ENCODE peak calls at places on chromosome 20, in six cellular contexts. One of them, this sample, is unnamed.

GRCh38 chr20:56417911-56418310 is 5.9 kb downstream of the CASS4 start:
- DNase-seq in DND-41: no peak
- DNase-seq in left ventricle myocardium inferior: no peak
- DNase-seq in AG10803: peak
- DNase-seq in upper lobe of right lung: no peak
- DNase-seq in HFF-Myc: no peak
- DNase-seq in this sample: no peak

GRCh38 chr20:39960522-39961420 is 728.3 kb downstream of the MAFB start:
- DNase-seq in HFF-Myc: no peak
- DNase-seq in upper lobe of right lung: no peak
- DNase-seq in left ventricle myocardium inferior: peak
- DNase-seq in AG10803: no peak
- DNase-seq in DND-41: no peak
- DNase-seq in this sample: no peak

GRCh38 chr20:32227744-32228688 is 20.3 kb downstream of the POFUT1 start:
- DNase-seq in AG10803: no peak
- DNase-seq in upper lobe of right lung: peak
- DNase-seq in left ventricle myocardium inferior: peak
- DNase-seq in DND-41: no peak
- DNase-seq in HFF-Myc: no peak
- DNase-seq in this sample: no peak

GRCh38 chr20:46573234-46573633 is 22.8 kb upstream of the OCSTAMP start:
- DNase-seq in upper lobe of right lung: no peak
- DNase-seq in AG10803: no peak
- DNase-seq in DND-41: no peak
- DNase-seq in left ventricle myocardium inferior: no peak
- DNase-seq in HFF-Myc: no peak
- DNase-seq in this sample: no peak

GRCh38 chr20:61518424-61518951 is 266.4 kb downstream of the CDH4 start:
- DNase-seq in DND-41: no peak
- DNase-seq in left ventricle myocardium inferior: no peak
- DNase-seq in HFF-Myc: no peak
- DNase-seq in upper lobe of right lung: no peak
- DNase-seq in AG10803: no peak
- DNase-seq in this sample: no peak

GRCh38 chr20:44010162-44010704 is 95.6 kb downstream of the TOX2 start:
- DNase-seq in HFF-Myc: no peak
- DNase-seq in upper lobe of right lung: no peak
- DNase-seq in AG10803: no peak
- DNase-seq in left ventricle myocardium inferior: no peak
- DNase-seq in DND-41: no peak
- DNase-seq in this sample: no peak

GRCh38 chr20:18024606-18025127 is 33.0 kb downstream of the OVOL2 start:
- DNase-seq in left ventricle myocardium inferior: no peak
- DNase-seq in HFF-Myc: no peak
- DNase-seq in DND-41: no peak
- DNase-seq in AG10803: no peak
- DNase-seq in upper lobe of right lung: no peak
- DNase-seq in this sample: no peak

GRCh38 chr20:51831891-51832675 is 29.8 kb upstream of the SALL4 start:
- DNase-seq in AG10803: peak
- DNase-seq in HFF-Myc: peak
- DNase-seq in upper lobe of right lung: no peak
- DNase-seq in left ventricle myocardium inferior: no peak
- DNase-seq in DND-41: no peak
- DNase-seq in this sample: no peak

GRCh38 chr20:22773326-22773725 is 189.0 kb upstream of the FOXA2 start:
- DNase-seq in AG10803: no peak
- DNase-seq in HFF-Myc: no peak
- DNase-seq in DND-41: no peak
- DNase-seq in upper lobe of right lung: no peak
- DNase-seq in left ventricle myocardium inferior: no peak
- DNase-seq in this sample: no peak

GRCh38 chr20:10179574-10180298 is 38.9 kb upstream of the SNAP25 start:
- DNase-seq in upper lobe of right lung: no peak
- DNase-seq in HFF-Myc: no peak
- DNase-seq in left ventricle myocardium inferior: no peak
- DNase-seq in DND-41: no peak
- DNase-seq in AG10803: no peak
- DNase-seq in this sample: no peak

GRCh38 chr20:38790210-38791053 is 15.1 kb upstream of the PPP1R16B start:
- DNase-seq in left ventricle myocardium inferior: no peak
- DNase-seq in upper lobe of right lung: no peak
- DNase-seq in HFF-Myc: peak
- DNase-seq in DND-41: peak
- DNase-seq in AG10803: peak
- DNase-seq in this sample: no peak

GRCh38 chr20:4160761-4161305 is 145.5 kb upstream of the RNF24 start:
- DNase-seq in HFF-Myc: no peak
- DNase-seq in AG10803: no peak
- DNase-seq in left ventricle myocardium inferior: no peak
- DNase-seq in DND-41: no peak
- DNase-seq in upper lobe of right lung: peak
- DNase-seq in this sample: no peak

GRCh38 chr20:3330046-3330741 is 77.3 kb downstream of the DNAAF9 start:
- DNase-seq in upper lobe of right lung: no peak
- DNase-seq in DND-41: no peak
- DNase-seq in HFF-Myc: peak
- DNase-seq in left ventricle myocardium inferior: no peak
- DNase-seq in AG10803: peak
- DNase-seq in this sample: no peak

GRCh38 chr20:9945406-9945805 is 89.4 kb upstream of the ANKEF1 start:
- DNase-seq in HFF-Myc: no peak
- DNase-seq in DND-41: no peak
- DNase-seq in AG10803: peak
- DNase-seq in left ventricle myocardium inferior: no peak
- DNase-seq in upper lobe of right lung: no peak
- DNase-seq in this sample: no peak

GRCh38 chr20:48139262-48140041 is 354.2 kb upstream of the SULF2 start:
- DNase-seq in HFF-Myc: no peak
- DNase-seq in DND-41: no peak
- DNase-seq in upper lobe of right lung: no peak
- DNase-seq in AG10803: peak
- DNase-seq in left ventricle myocardium inferior: no peak
- DNase-seq in this sample: no peak

GRCh38 chr20:44695295-44696230 is 19.6 kb upstream of the CCN5 start:
- DNase-seq in DND-41: no peak
- DNase-seq in HFF-Myc: no peak
- DNase-seq in left ventricle myocardium inferior: no peak
- DNase-seq in AG10803: peak
- DNase-seq in upper lobe of right lung: no peak
- DNase-seq in this sample: no peak

GRCh38 chr20:35497320-35497719 is 32.1 kb downstream of the C20orf173 start:
- DNase-seq in upper lobe of right lung: no peak
- DNase-seq in DND-41: no peak
- DNase-seq in HFF-Myc: no peak
- DNase-seq in left ventricle myocardium inferior: peak
- DNase-seq in AG10803: no peak
- DNase-seq in this sample: no peak

GRCh38 chr20:51493346-51493791 is 49.1 kb downstream of the NFATC2 start:
- DNase-seq in AG10803: no peak
- DNase-seq in HFF-Myc: no peak
- DNase-seq in left ventricle myocardium inferior: no peak
- DNase-seq in DND-41: no peak
- DNase-seq in upper lobe of right lung: no peak
- DNase-seq in this sample: no peak

GRCh38 chr20:7302256-7302655 is 534.8 kb downstream of the BMP2 start:
- DNase-seq in upper lobe of right lung: no peak
- DNase-seq in HFF-Myc: no peak
- DNase-seq in AG10803: no peak
- DNase-seq in left ventricle myocardium inferior: no peak
- DNase-seq in DND-41: no peak
- DNase-seq in this sample: no peak

GRCh38 chr20:51385941-51386530 is 156.5 kb downstream of the NFATC2 start:
- DNase-seq in upper lobe of right lung: peak
- DNase-seq in HFF-Myc: no peak
- DNase-seq in left ventricle myocardium inferior: no peak
- DNase-seq in AG10803: peak
- DNase-seq in DND-41: no peak
- DNase-seq in this sample: no peak

GRCh38 chr20:43426172-43426571 is 31.5 kb upstream of the SRSF6 start:
- DNase-seq in left ventricle myocardium inferior: no peak
- DNase-seq in upper lobe of right lung: no peak
- DNase-seq in HFF-Myc: no peak
- DNase-seq in AG10803: no peak
- DNase-seq in DND-41: no peak
- DNase-seq in this sample: no peak

GRCh38 chr20:54377992-54378773 is 97.2 kb upstream of the DOK5 start:
- DNase-seq in upper lobe of right lung: no peak
- DNase-seq in left ventricle myocardium inferior: no peak
- DNase-seq in DND-41: no peak
- DNase-seq in HFF-Myc: no peak
- DNase-seq in AG10803: no peak
- DNase-seq in this sample: no peak

GRCh38 chr20:17223553-17223952 is 3.3 kb upstream of the PCSK2 start:
- DNase-seq in AG10803: no peak
- DNase-seq in HFF-Myc: no peak
- DNase-seq in DND-41: no peak
- DNase-seq in left ventricle myocardium inferior: no peak
- DNase-seq in upper lobe of right lung: no peak
- DNase-seq in this sample: no peak

GRCh38 chr20:41160686-41161085 is 23.3 kb downstream of the PLCG1 start:
- DNase-seq in upper lobe of right lung: no peak
- DNase-seq in left ventricle myocardium inferior: no peak
- DNase-seq in HFF-Myc: no peak
- DNase-seq in DND-41: no peak
- DNase-seq in AG10803: no peak
- DNase-seq in this sample: no peak

DNA sequence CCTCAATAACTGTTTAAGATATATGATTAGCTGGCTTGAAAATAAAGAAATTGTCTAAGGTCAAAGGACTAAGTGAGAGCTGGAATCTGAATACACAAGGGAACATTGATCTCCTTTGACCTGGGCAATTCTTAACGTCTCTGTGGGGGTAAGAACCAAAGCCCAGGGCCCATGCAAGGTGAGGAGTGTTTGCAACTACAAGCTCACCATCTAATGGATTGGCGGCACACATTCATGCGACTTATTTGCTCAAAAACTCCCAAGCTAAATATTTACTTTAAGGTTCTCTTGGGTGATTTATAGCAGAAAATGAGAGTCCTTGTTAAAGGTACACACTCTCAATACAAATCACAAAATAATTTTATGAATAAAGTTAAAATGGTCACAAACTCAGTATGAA is 392.0 kb upstream of the FLRT3 start:
- DNase-seq in AG10803: no peak
- DNase-seq in upper lobe of right lung: no peak
- DNase-seq in HFF-Myc: no peak
- DNase-seq in DND-41: no peak
- DNase-seq in left ventricle myocardium inferior: no peak
- DNase-seq in this sample: no peak
- TF ChIP-seq CTCF in AG10803: no peak
- TF ChIP-seq CTCF in upper lobe of right lung: no peak
- TF ChIP-seq CTCF in HFF-Myc: no peak
- TF ChIP-seq CTCF in DND-41: no peak
- TF ChIP-seq CTCF in left ventricle myocardium inferior: no peak
- TF ChIP-seq CTCF in this sample: no peak

DNA sequence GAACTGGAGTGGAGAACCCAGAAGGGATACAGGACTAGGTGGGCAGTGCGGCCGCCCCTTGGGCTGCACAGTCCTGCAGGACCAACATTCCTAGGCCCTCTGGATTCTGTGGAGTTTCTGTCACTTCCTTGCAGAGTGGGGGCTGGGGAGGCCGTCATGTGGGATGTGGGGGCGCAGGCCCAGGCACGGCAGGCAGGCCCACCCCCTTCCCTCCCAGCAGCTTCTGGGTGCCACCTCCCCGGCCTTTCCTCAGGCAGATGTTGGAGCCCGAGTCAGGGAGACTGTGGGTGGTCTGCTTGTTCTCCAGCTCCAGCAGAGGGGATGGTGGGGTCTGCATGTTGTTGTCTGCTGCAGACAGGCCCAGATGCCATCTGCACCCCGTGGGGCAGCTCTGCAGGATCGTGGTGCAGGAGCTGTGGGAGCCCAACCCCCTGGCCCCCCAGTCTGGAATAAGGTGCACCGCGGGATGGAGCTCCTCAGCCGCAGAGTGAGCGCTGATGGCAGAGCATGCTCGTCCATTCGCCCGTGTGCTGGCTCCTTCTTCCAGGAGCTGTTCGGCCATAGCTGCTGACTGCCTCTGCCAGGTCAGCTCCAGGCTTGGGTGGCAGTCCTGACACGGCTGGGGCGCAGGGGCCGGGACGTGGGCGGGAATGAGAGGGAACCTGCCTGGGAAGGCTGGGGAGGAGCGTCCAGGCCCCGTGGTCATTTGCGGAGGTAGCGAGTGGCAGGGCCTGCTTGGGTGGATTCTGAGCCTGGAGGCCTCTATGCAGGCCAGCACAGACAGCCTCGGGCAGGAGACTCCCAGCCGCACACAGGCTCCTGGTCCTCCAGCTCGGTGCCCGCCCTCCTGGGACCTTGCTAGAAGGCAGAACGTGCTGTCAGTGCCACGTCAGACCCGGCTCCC is 18.1 kb downstream of the SLC17A9 start:
- DNase-seq in left ventricle myocardium inferior: no peak
- DNase-seq in HFF-Myc: no peak
- DNase-seq in DND-41: no peak
- DNase-seq in upper lobe of right lung: no peak
- DNase-seq in AG10803: no peak
- DNase-seq in this sample: no peak
- TF ChIP-seq CTCF in left ventricle myocardium inferior: no peak
- TF ChIP-seq CTCF in HFF-Myc: no peak
- TF ChIP-seq CTCF in DND-41: no peak
- TF ChIP-seq CTCF in upper lobe of right lung: no peak
- TF ChIP-seq CTCF in AG10803: no peak
- TF ChIP-seq CTCF in this sample: no peak

DNA sequence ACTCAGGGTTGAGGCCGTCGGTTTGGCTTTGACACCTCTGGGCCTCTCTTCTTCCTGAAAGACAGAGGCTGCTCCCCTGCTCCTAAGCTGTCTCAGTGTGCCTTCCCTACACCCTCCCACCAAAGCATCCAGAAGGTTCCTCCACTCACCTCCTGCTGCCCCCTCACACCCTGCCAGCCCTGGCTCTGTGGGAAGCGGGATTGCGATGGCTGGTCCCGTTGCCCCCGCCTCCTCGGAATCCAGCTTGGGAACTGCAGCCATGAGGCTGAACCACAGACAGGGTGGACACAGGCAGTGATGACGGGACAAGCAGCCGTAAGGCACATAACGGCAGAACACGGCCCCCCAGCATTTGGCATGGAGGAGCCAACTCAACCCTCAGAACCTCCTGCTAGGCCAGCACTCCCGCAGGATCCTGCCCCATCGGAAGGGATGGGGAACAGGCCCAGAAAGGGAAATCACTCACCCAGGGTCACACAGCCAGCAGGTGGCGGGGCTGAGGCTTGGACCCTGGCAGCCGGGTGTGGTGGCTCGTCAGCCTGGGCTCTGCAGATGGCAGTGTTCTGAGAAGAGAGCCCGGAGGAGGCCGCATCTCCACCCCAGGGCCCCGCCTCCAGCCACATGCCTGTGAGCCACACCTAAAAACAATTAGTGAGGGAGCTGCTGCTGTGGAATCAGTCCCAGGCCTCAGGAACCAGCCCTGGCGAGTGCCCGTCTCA is 139.6 kb downstream of the PHACTR3 start:
- DNase-seq in AG10803: peak
- DNase-seq in left ventricle myocardium inferior: no peak
- DNase-seq in upper lobe of right lung: no peak
- DNase-seq in DND-41: peak
- DNase-seq in HFF-Myc: no peak
- DNase-seq in this sample: no peak
- TF ChIP-seq CTCF in AG10803: peak
- TF ChIP-seq CTCF in left ventricle myocardium inferior: no peak
- TF ChIP-seq CTCF in upper lobe of right lung: no peak
- TF ChIP-seq CTCF in DND-41: peak
- TF ChIP-seq CTCF in HFF-Myc: no peak
- TF ChIP-seq CTCF in this sample: peak

GRCh38 chr20:19866070-19866469 is 108.0 kb downstream of the RIN2 start:
- DNase-seq in DND-41: no peak
- DNase-seq in left ventricle myocardium inferior: no peak
- DNase-seq in upper lobe of right lung: no peak
- DNase-seq in HFF-Myc: no peak
- DNase-seq in AG10803: no peak
- DNase-seq in this sample: no peak
- TF ChIP-seq CTCF in DND-41: no peak
- TF ChIP-seq CTCF in left ventricle myocardium inferior: no peak
- TF ChIP-seq CTCF in upper lobe of right lung: no peak
- TF ChIP-seq CTCF in HFF-Myc: no peak
- TF ChIP-seq CTCF in AG10803: no peak
- TF ChIP-seq CTCF in this sample: no peak